ENCODE peak calls at places on chromosomes 7 and 10, in seven cellular contexts. One of them, this sample, is unnamed.

GRCh38 chr7:42350801-42351200 is 113.8 kb upstream of the GLI3 start:
- DNase-seq in iPS DF 6.9: no peak
- DNase-seq in tibial artery: no peak
- DNase-seq in neuronal stem cell: no peak
- DNase-seq in psoas muscle: no peak
- DNase-seq in CD8-positive, alpha-beta memory T cell: no peak
- DNase-seq in sigmoid colon: no peak
- DNase-seq in this sample: no peak

GRCh38 chr10:36492590-36493510 is 632.5 kb upstream of the ANKRD30A start:
- DNase-seq in iPS DF 6.9: no peak
- DNase-seq in neuronal stem cell: no peak
- DNase-seq in tibial artery: no peak
- DNase-seq in CD8-positive, alpha-beta memory T cell: no peak
- DNase-seq in psoas muscle: no peak
- DNase-seq in sigmoid colon: no peak
- DNase-seq in this sample: no peak

GRCh38 chr10:100807241-100808050 is 62.1 kb downstream of the PAX2 start:
- DNase-seq in sigmoid colon: no peak
- DNase-seq in CD8-positive, alpha-beta memory T cell: no peak
- DNase-seq in neuronal stem cell: no peak
- DNase-seq in tibial artery: no peak
- DNase-seq in psoas muscle: no peak
- DNase-seq in iPS DF 6.9: no peak
- DNase-seq in this sample: no peak

GRCh38 chr7:3639253-3639652 is 338.2 kb downstream of the SDK1 start:
- DNase-seq in neuronal stem cell: no peak
- DNase-seq in CD8-positive, alpha-beta memory T cell: no peak
- DNase-seq in psoas muscle: no peak
- DNase-seq in tibial artery: no peak
- DNase-seq in iPS DF 6.9: no peak
- DNase-seq in sigmoid colon: no peak
- DNase-seq in this sample: no peak

GRCh38 chr10:17240617-17241016 is 12.6 kb downstream of the VIM start:
- DNase-seq in psoas muscle: no peak
- DNase-seq in iPS DF 6.9: no peak
- DNase-seq in neuronal stem cell: no peak
- DNase-seq in sigmoid colon: no peak
- DNase-seq in tibial artery: no peak
- DNase-seq in CD8-positive, alpha-beta memory T cell: no peak
- DNase-seq in this sample: no peak

GRCh38 chr10:106559442-106559841 is 605.1 kb downstream of the SORCS1 start:
- DNase-seq in sigmoid colon: no peak
- DNase-seq in iPS DF 6.9: no peak
- DNase-seq in psoas muscle: no peak
- DNase-seq in CD8-positive, alpha-beta memory T cell: no peak
- DNase-seq in tibial artery: no peak
- DNase-seq in neuronal stem cell: no peak
- DNase-seq in this sample: no peak

GRCh38 chr10:30088178-30088577 is 28.8 kb upstream of the JCAD start:
- DNase-seq in psoas muscle: no peak
- DNase-seq in neuronal stem cell: no peak
- DNase-seq in tibial artery: no peak
- DNase-seq in CD8-positive, alpha-beta memory T cell: no peak
- DNase-seq in sigmoid colon: no peak
- DNase-seq in iPS DF 6.9: no peak
- DNase-seq in this sample: no peak

GRCh38 chr10:8346861-8347260 is 292.4 kb downstream of the GATA3 start:
- DNase-seq in sigmoid colon: no peak
- DNase-seq in tibial artery: no peak
- DNase-seq in neuronal stem cell: no peak
- DNase-seq in CD8-positive, alpha-beta memory T cell: no peak
- DNase-seq in iPS DF 6.9: no peak
- DNase-seq in psoas muscle: no peak
- DNase-seq in this sample: no peak

GRCh38 chr7:148772297-148773089 is 73.8 kb downstream of the CUL1 start:
- DNase-seq in iPS DF 6.9: no peak
- DNase-seq in tibial artery: no peak
- DNase-seq in sigmoid colon: no peak
- DNase-seq in neuronal stem cell: no peak
- DNase-seq in CD8-positive, alpha-beta memory T cell: no peak
- DNase-seq in psoas muscle: no peak
- DNase-seq in this sample: no peak

GRCh38 chr7:156527458-156527890 is 113.1 kb upstream of the RNF32 start:
- DNase-seq in neuronal stem cell: no peak
- DNase-seq in iPS DF 6.9: no peak
- DNase-seq in CD8-positive, alpha-beta memory T cell: no peak
- DNase-seq in psoas muscle: no peak
- DNase-seq in tibial artery: no peak
- DNase-seq in sigmoid colon: no peak
- DNase-seq in this sample: no peak

GRCh38 chr10:58886390-58886789 is 290.1 kb upstream of the PHYHIPL start:
- DNase-seq in sigmoid colon: no peak
- DNase-seq in CD8-positive, alpha-beta memory T cell: no peak
- DNase-seq in iPS DF 6.9: no peak
- DNase-seq in psoas muscle: no peak
- DNase-seq in neuronal stem cell: no peak
- DNase-seq in tibial artery: no peak
- DNase-seq in this sample: no peak

GRCh38 chr10:119079572-119080520 is 771 bp downstream of the EIF3A start:
- DNase-seq in psoas muscle: peak; percentile 76
- DNase-seq in tibial artery: peak; percentile 85
- DNase-seq in neuronal stem cell: peak; percentile 45
- DNase-seq in iPS DF 6.9: no peak
- DNase-seq in CD8-positive, alpha-beta memory T cell: no peak
- DNase-seq in sigmoid colon: peak; percentile 85
- DNase-seq in this sample: peak; percentile 78

GRCh38 chr10:4073912-4074311 is 288.9 kb upstream of the KLF6 start:
- DNase-seq in neuronal stem cell: no peak
- DNase-seq in CD8-positive, alpha-beta memory T cell: no peak
- DNase-seq in iPS DF 6.9: no peak
- DNase-seq in psoas muscle: peak; percentile 41
- DNase-seq in sigmoid colon: no peak
- DNase-seq in tibial artery: peak; percentile 85
- DNase-seq in this sample: no peak

GRCh38 chr10:128661404-128662197 is 535.4 kb upstream of the MKI67 start:
- DNase-seq in sigmoid colon: no peak
- DNase-seq in CD8-positive, alpha-beta memory T cell: no peak
- DNase-seq in neuronal stem cell: no peak
- DNase-seq in tibial artery: no peak
- DNase-seq in psoas muscle: no peak
- DNase-seq in iPS DF 6.9: no peak
- DNase-seq in this sample: no peak

GRCh38 chr10:32308027-32308603 is 38.8 kb downstream of the EPC1 start:
- DNase-seq in iPS DF 6.9: no peak
- DNase-seq in CD8-positive, alpha-beta memory T cell: no peak
- DNase-seq in neuronal stem cell: no peak
- DNase-seq in tibial artery: no peak
- DNase-seq in psoas muscle: no peak
- DNase-seq in sigmoid colon: no peak
- DNase-seq in this sample: no peak

DNA sequence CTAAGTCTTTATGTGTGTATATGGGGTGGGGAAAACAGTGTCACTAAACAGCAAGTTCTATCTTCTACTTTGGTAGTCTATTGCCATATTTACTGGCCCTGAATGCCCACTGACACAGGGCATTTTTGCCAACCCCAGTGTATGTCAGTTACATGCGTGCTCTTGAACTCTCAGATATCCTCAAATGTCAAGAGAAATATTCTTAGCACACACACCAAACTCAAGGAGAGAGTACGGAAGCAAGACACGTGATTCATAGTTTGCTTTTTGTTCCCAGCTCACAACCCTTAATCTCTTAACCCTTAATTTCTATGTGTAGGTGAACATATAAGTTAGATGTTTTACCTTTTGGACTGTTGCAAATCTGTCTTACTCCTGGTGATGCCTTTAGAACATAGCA is 39.3 kb downstream of the EPC1 start:
- DNase-seq in neuronal stem cell: no peak
- DNase-seq in CD8-positive, alpha-beta memory T cell: no peak
- DNase-seq in sigmoid colon: no peak
- DNase-seq in iPS DF 6.9: no peak
- DNase-seq in tibial artery: no peak
- DNase-seq in psoas muscle: no peak
- DNase-seq in this sample: no peak
- H3K27ac ChIP-seq in neuronal stem cell: no peak overlapping the region
- H3K27ac ChIP-seq in CD8-positive, alpha-beta memory T cell: no peak overlapping the region
- H3K27ac ChIP-seq in sigmoid colon: no peak overlapping the region
- H3K27ac ChIP-seq in iPS DF 6.9: no peak overlapping the region
- H3K27ac ChIP-seq in tibial artery: no peak overlapping the region
- H3K27ac ChIP-seq in psoas muscle: peak overlapping the region; percentile 51
- H3K27ac ChIP-seq in this sample: no peak overlapping the region

GRCh38 chr10:72092987-72093386 is 4.6 kb upstream of the SPOCK2 start:
- DNase-seq in tibial artery: no peak
- DNase-seq in psoas muscle: no peak
- DNase-seq in neuronal stem cell: no peak
- DNase-seq in iPS DF 6.9: no peak
- DNase-seq in sigmoid colon: no peak
- DNase-seq in CD8-positive, alpha-beta memory T cell: no peak
- DNase-seq in this sample: no peak
- H3K4me1 ChIP-seq in tibial artery: peaks cover 5% of the 10 kb centered on the region
- H3K4me1 ChIP-seq in psoas muscle: peaks cover 15% of the 10 kb centered on the region
- H3K4me1 ChIP-seq in neuronal stem cell: peaks cover 7% of the 10 kb centered on the region
- H3K4me1 ChIP-seq in iPS DF 6.9: peaks cover 7% of the 10 kb centered on the region
- H3K4me1 ChIP-seq in sigmoid colon: peaks cover 9% of the 10 kb centered on the region
- H3K4me1 ChIP-seq in CD8-positive, alpha-beta memory T cell: peaks cover 26% of the 10 kb centered on the region
- H3K4me1 ChIP-seq in this sample: peaks cover 16% of the 10 kb centered on the region

GRCh38 chr10:132036887-132037675 is 28.7 kb upstream of the JAKMIP3 start:
- DNase-seq in CD8-positive, alpha-beta memory T cell: no peak
- DNase-seq in psoas muscle: no peak
- DNase-seq in sigmoid colon: no peak
- DNase-seq in neuronal stem cell: no peak
- DNase-seq in iPS DF 6.9: no peak
- DNase-seq in tibial artery: no peak
- DNase-seq in this sample: no peak
- H3K4me3 ChIP-seq in CD8-positive, alpha-beta memory T cell: no peak overlapping the region
- H3K4me3 ChIP-seq in psoas muscle: peak overlapping the region; percentile 66
- H3K4me3 ChIP-seq in sigmoid colon: no peak overlapping the region
- H3K4me3 ChIP-seq in neuronal stem cell: peak overlapping the region; percentile 71
- H3K4me3 ChIP-seq in iPS DF 6.9: peak overlapping the region; percentile 46
- H3K4me3 ChIP-seq in tibial artery: peak overlapping the region; percentile 50
- H3K4me3 ChIP-seq in this sample: no peak overlapping the region

DNA sequence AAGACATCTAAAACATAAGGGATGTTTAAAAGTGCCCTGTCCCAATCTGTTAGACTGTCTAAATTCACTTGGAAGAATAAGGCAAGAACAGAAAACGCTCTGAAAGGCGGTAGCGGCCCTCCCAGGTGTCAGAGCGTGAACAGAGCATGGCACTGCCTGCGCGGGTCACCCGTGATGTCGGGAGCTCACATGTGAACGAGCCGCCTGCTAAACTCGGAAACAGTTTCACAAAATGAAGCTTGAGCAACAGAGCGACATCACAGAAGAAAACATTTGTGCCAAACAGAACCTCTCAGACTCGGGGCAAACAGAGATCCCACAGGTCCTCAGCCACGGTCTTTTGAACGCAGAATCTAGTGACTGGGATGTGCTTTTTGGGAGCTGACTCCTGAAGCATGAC is 12.8 kb downstream of the BRI3 start:
- DNase-seq in iPS DF 6.9: no peak
- DNase-seq in sigmoid colon: no peak
- DNase-seq in CD8-positive, alpha-beta memory T cell: no peak
- DNase-seq in psoas muscle: no peak
- DNase-seq in tibial artery: no peak
- DNase-seq in neuronal stem cell: no peak
- DNase-seq in this sample: no peak
- H3K27ac ChIP-seq in iPS DF 6.9: no peak overlapping the region
- H3K27ac ChIP-seq in sigmoid colon: no peak overlapping the region
- H3K27ac ChIP-seq in CD8-positive, alpha-beta memory T cell: no peak overlapping the region
- H3K27ac ChIP-seq in psoas muscle: no peak overlapping the region
- H3K27ac ChIP-seq in tibial artery: no peak overlapping the region
- H3K27ac ChIP-seq in neuronal stem cell: no peak overlapping the region
- H3K27ac ChIP-seq in this sample: no peak overlapping the region

GRCh38 chr7:101942603-101943210 is 125.3 kb downstream of the CUX1 start:
- DNase-seq in CD8-positive, alpha-beta memory T cell: no peak
- DNase-seq in psoas muscle: no peak
- DNase-seq in iPS DF 6.9: no peak
- DNase-seq in tibial artery: no peak
- DNase-seq in sigmoid colon: peak; percentile 60
- DNase-seq in neuronal stem cell: no peak
- DNase-seq in this sample: no peak

GRCh38 chr7:101944611-101945010 is 127.2 kb downstream of the CUX1 start:
- DNase-seq in sigmoid colon: peak; percentile 58
- DNase-seq in CD8-positive, alpha-beta memory T cell: no peak
- DNase-seq in tibial artery: no peak
- DNase-seq in iPS DF 6.9: no peak
- DNase-seq in neuronal stem cell: no peak
- DNase-seq in psoas muscle: no peak
- DNase-seq in this sample: no peak

GRCh38 chr7:101943306-101943705 is 125.9 kb downstream of the CUX1 start:
- DNase-seq in sigmoid colon: peak; percentile 57
- DNase-seq in neuronal stem cell: no peak
- DNase-seq in iPS DF 6.9: no peak
- DNase-seq in psoas muscle: no peak
- DNase-seq in CD8-positive, alpha-beta memory T cell: no peak
- DNase-seq in tibial artery: no peak
- DNase-seq in this sample: no peak

GRCh38 chr7:101943889-101944605 is 126.6 kb downstream of the CUX1 start:
- DNase-seq in tibial artery: no peak
- DNase-seq in CD8-positive, alpha-beta memory T cell: no peak
- DNase-seq in sigmoid colon: peak; percentile 78
- DNase-seq in iPS DF 6.9: no peak
- DNase-seq in neuronal stem cell: no peak
- DNase-seq in psoas muscle: no peak
- DNase-seq in this sample: no peak

GRCh38 chr7:101945034-101945758 is 127.8 kb downstream of the CUX1 start:
- DNase-seq in tibial artery: no peak
- DNase-seq in CD8-positive, alpha-beta memory T cell: no peak
- DNase-seq in sigmoid colon: peak; percentile 84
- DNase-seq in psoas muscle: no peak
- DNase-seq in neuronal stem cell: no peak
- DNase-seq in iPS DF 6.9: no peak
- DNase-seq in this sample: no peak
- H3K4me1 ChIP-seq in tibial artery: peaks cover 21% of the 10 kb centered on the region
- H3K4me1 ChIP-seq in CD8-positive, alpha-beta memory T cell: no peaks in the 10 kb centered on the region
- H3K4me1 ChIP-seq in sigmoid colon: peaks cover 76% of the 10 kb centered on the region
- H3K4me1 ChIP-seq in psoas muscle: peaks cover 71% of the 10 kb centered on the region
- H3K4me1 ChIP-seq in neuronal stem cell: peaks cover 15% of the 10 kb centered on the region
- H3K4me1 ChIP-seq in iPS DF 6.9: peaks cover 6% of the 10 kb centered on the region
- H3K4me1 ChIP-seq in this sample: no peaks in the 10 kb centered on the region

DNA sequence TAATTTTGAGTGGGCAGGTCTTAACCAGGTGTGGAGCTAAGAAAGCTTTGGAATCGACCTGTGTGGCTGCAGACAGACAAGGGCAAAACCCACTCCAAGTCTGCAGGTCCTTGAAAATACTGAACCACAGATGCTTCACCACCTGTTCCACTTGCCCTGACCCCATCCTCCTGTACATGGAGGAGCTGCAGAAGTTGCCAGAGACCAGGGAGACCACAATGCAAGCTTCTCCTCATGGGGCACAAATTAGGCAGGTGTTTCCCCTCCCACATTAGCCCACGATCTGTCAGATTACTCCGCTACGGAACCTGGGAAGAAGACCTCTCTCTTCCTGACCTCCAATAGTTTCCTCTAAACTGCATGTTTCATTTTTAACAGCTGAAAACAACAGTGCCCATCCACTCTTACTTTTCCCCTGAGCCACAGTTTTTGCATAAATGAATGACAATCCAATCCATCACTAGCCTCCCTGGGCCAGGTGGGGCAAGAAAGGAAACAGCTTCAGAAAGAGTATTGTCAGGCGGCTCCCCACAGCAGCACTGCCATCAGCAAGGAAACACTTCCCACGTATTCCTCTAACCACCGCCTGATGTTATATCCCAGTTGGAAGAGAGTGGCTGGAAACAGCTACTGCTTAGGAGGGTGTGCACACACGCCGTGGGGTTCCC is 141.6 kb downstream of the PRKAG2 start:
- DNase-seq in iPS DF 6.9: no peak
- DNase-seq in tibial artery: no peak
- DNase-seq in sigmoid colon: no peak
- DNase-seq in neuronal stem cell: no peak
- DNase-seq in CD8-positive, alpha-beta memory T cell: no peak
- DNase-seq in psoas muscle: no peak
- DNase-seq in this sample: no peak
- H3K4me3 ChIP-seq in iPS DF 6.9: no peak overlapping the region
- H3K4me3 ChIP-seq in tibial artery: peak overlapping the region; percentile 39
- H3K4me3 ChIP-seq in sigmoid colon: no peak overlapping the region
- H3K4me3 ChIP-seq in neuronal stem cell: no peak overlapping the region
- H3K4me3 ChIP-seq in CD8-positive, alpha-beta memory T cell: no peak overlapping the region
- H3K4me3 ChIP-seq in psoas muscle: peak overlapping the region; percentile 58
- H3K4me3 ChIP-seq in this sample: no peak overlapping the region